ENCODE peak calls at places on chromosomes 4 and X, in five cellular contexts. One of them, this sample, is unnamed.

GRCh38 chr4:38565271-38566199 is 98.5 kb upstream of the KLF3 start:
- DNase-seq in HCT116: no peak
- DNase-seq in HepG2: no peak
- DNase-seq in H1: no peak
- DNase-seq in K562: no peak
- DNase-seq in this sample: no peak

GRCh38 chrX:154019633-154020499 is at the start of gene IRAK1:
- DNase-seq in HCT116: no peak
- DNase-seq in HepG2: no peak
- DNase-seq in H1: peak; percentile 63
- DNase-seq in K562: peak; percentile 86
- DNase-seq in this sample: no peak

GRCh38 chr4:8586671-8587468 is 5.7 kb upstream of the CPZ start:
- DNase-seq in HCT116: no peak
- DNase-seq in HepG2: no peak
- DNase-seq in H1: no peak
- DNase-seq in K562: no peak
- DNase-seq in this sample: no peak

GRCh38 chr4:13907255-13907751 is 279.8 kb upstream of the BOD1L1 start:
- DNase-seq in HCT116: no peak
- DNase-seq in HepG2: peak; percentile 47
- DNase-seq in H1: no peak
- DNase-seq in K562: no peak
- DNase-seq in this sample: no peak

GRCh38 chrX:38636949-38637819 is 75.8 kb downstream of the TSPAN7 start:
- DNase-seq in HCT116: no peak
- DNase-seq in HepG2: peak; percentile 82
- DNase-seq in H1: no peak
- DNase-seq in K562: no peak
- DNase-seq in this sample: no peak

GRCh38 chr4:17309567-17310268 is 202.2 kb downstream of the QDPR start:
- DNase-seq in HCT116: no peak
- DNase-seq in HepG2: no peak
- DNase-seq in H1: no peak
- DNase-seq in K562: no peak
- DNase-seq in this sample: no peak

GRCh38 chrX:53715336-53715924 is 28.9 kb upstream of the HUWE1 start:
- DNase-seq in HCT116: no peak
- DNase-seq in HepG2: no peak
- DNase-seq in H1: no peak
- DNase-seq in K562: no peak
- DNase-seq in this sample: no peak

GRCh38 chr4:36244257-36245084 is at the start of gene ARAP2:
- DNase-seq in HCT116: peak; percentile 61
- DNase-seq in HepG2: no peak
- DNase-seq in H1: peak; percentile 67
- DNase-seq in K562: peak; percentile 7
- DNase-seq in this sample: no peak

GRCh38 chrX:3299626-3300025 is 46.8 kb downstream of the MXRA5 start:
- DNase-seq in HCT116: no peak
- DNase-seq in HepG2: no peak
- DNase-seq in H1: no peak
- DNase-seq in K562: no peak
- DNase-seq in this sample: no peak
- TF ChIP-seq ZNF274 in HCT116: no peak
- TF ChIP-seq ZNF274 in HepG2: no peak
- TF ChIP-seq ZNF274 in H1: no peak
- TF ChIP-seq ZNF274 in K562: no peak
- TF ChIP-seq ZNF274 in this sample: no peak

DNA sequence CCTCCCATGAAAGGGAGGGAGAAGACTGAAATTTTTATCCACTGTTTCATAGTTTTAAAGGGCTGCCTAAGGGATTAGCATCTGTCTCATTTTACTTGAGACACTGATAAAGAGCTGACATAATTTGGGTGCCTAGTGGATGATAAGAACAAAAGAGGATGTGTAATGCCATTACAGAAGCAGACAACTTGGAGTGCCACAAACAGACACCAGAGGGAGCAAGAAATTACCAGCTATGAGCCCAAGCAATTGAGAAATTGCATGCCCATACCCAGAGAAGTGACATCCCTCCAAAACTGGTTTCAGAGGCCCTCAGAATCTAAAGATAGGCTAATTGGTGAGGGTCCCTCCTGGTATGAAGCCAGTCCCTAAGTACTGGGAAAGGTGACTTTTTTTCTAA is 38.5 kb upstream of the POU3F4 start:
- DNase-seq in HCT116: no peak
- DNase-seq in HepG2: peak; percentile 6
- DNase-seq in H1: peak; percentile 46
- DNase-seq in K562: peak; percentile 2
- DNase-seq in this sample: peak; percentile 27
- TF ChIP-seq ZNF274 in HCT116: no peak
- TF ChIP-seq ZNF274 in HepG2: no peak
- TF ChIP-seq ZNF274 in H1: no peak
- TF ChIP-seq ZNF274 in K562: no peak
- TF ChIP-seq ZNF274 in this sample: no peak

DNA sequence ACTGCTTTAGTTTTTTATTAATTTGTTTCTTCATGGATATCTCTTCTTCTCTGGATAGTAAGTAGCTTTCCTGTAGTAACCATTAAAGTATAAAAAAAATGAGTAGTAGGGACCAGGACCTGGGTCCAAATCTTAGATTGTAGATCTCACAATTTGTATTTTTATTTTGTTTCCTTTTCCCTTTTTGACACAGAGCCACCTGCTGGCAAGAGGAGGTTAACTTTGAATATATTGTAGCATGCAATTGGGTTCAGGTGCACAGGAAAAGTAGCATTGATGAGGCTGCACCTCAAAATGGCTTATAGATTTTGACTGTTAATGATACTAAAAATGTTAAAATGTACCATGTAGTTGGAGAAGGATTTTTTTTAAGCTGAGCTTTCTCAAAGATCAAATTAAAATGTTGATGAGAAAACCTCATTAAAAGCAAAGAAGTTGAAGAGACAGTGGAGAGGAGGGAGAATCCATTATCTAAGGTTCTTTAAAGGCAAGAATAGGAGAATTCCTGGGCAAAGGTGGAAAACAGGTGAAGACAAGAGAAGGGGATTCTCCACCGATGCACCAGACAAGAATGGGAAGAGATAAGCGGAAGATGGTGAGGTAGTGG is 48.3 kb upstream of the HPGDS start:
- DNase-seq in HCT116: no peak
- DNase-seq in HepG2: peak; percentile 20
- DNase-seq in H1: no peak
- DNase-seq in K562: peak; percentile 26
- DNase-seq in this sample: no peak
- TF ChIP-seq ZNF274 in HCT116: no peak
- TF ChIP-seq ZNF274 in HepG2: no peak
- TF ChIP-seq ZNF274 in H1: no peak
- TF ChIP-seq ZNF274 in K562: no peak
- TF ChIP-seq ZNF274 in this sample: no peak

DNA sequence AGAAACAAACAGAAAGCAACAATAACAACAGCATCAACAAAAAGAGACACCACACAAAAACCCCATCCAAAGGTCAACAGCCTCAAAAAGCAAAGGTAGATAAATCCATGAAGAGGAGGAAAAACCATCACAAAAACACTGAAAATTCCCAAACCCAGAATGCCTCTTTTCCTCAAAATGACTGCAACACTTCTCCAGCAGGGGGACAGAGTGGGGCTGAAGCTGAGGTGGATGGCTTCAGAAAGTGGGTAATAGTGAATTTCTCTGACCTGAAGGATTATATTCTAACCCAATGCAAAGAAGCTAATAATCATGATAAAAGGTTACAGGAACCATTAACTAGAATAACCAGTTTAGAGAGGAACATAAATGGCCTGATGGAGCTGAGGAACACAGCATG is 888.2 kb downstream of the RAB28 start:
- DNase-seq in HCT116: no peak
- DNase-seq in HepG2: no peak
- DNase-seq in H1: no peak
- DNase-seq in K562: no peak
- DNase-seq in this sample: no peak
- TF ChIP-seq ZNF274 in HCT116: no peak
- TF ChIP-seq ZNF274 in HepG2: no peak
- TF ChIP-seq ZNF274 in H1: no peak
- TF ChIP-seq ZNF274 in K562: no peak
- TF ChIP-seq ZNF274 in this sample: no peak

GRCh38 chr4:82820689-82821088 is 22.1 kb upstream of the SCD5 start:
- DNase-seq in HCT116: no peak
- DNase-seq in HepG2: no peak
- DNase-seq in H1: no peak
- DNase-seq in K562: no peak
- DNase-seq in this sample: no peak

GRCh38 chr4:82818974-82819662 is 20.5 kb upstream of the SCD5 start:
- DNase-seq in HCT116: no peak
- DNase-seq in HepG2: no peak
- DNase-seq in H1: no peak
- DNase-seq in K562: no peak
- DNase-seq in this sample: no peak

GRCh38 chr4:82825425-82825824 is 26.8 kb upstream of the SCD5 start:
- DNase-seq in HCT116: no peak
- DNase-seq in HepG2: no peak
- DNase-seq in H1: no peak
- DNase-seq in K562: no peak
- DNase-seq in this sample: no peak

DNA sequence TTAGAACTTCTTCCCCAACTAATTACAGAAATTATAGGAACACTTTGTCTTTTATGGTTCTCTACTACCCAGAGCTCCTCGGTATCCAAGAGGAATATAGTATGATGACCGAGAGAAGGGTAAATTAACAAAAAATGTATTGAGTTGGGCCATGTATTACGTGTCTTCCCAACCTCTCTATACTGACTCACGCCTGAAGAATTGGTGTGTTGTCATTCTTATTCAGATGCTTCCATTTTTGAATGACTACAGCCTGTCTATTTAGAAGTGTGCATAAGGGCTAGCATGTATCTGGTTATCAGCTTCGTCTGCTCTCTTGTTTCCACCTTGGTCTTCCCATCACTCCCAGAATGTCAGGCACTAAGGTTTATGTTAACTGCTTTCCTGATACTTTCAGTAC is 24.5 kb upstream of the SCD5 start:
- DNase-seq in HCT116: no peak
- DNase-seq in HepG2: no peak
- DNase-seq in H1: no peak
- DNase-seq in K562: no peak
- DNase-seq in this sample: no peak
- TF ChIP-seq ZNF274 in HCT116: no peak
- TF ChIP-seq ZNF274 in HepG2: no peak
- TF ChIP-seq ZNF274 in H1: no peak
- TF ChIP-seq ZNF274 in K562: no peak
- TF ChIP-seq ZNF274 in this sample: no peak

GRCh38 chr4:81424336-81424735 is 47.4 kb downstream of the RASGEF1B start:
- DNase-seq in HCT116: no peak
- DNase-seq in HepG2: no peak
- DNase-seq in H1: no peak
- DNase-seq in K562: no peak
- DNase-seq in this sample: no peak
- TF ChIP-seq ZNF274 in HCT116: no peak
- TF ChIP-seq ZNF274 in HepG2: no peak
- TF ChIP-seq ZNF274 in H1: no peak
- TF ChIP-seq ZNF274 in K562: no peak
- TF ChIP-seq ZNF274 in this sample: no peak

GRCh38 chrX:129743835-129744234 is 5.1 kb downstream of the XPNPEP2 start:
- DNase-seq in HCT116: no peak
- DNase-seq in HepG2: no peak
- DNase-seq in H1: no peak
- DNase-seq in K562: no peak
- DNase-seq in this sample: no peak

GRCh38 chrX:129741880-129742758 is 3.3 kb downstream of the XPNPEP2 start:
- DNase-seq in HCT116: no peak
- DNase-seq in HepG2: no peak
- DNase-seq in H1: peak; percentile 54
- DNase-seq in K562: peak; percentile 68
- DNase-seq in this sample: peak; percentile 54

GRCh38 chrX:129748265-129748664 is 9.5 kb downstream of the XPNPEP2 start:
- DNase-seq in HCT116: no peak
- DNase-seq in HepG2: no peak
- DNase-seq in H1: no peak
- DNase-seq in K562: no peak
- DNase-seq in this sample: no peak

GRCh38 chrX:129747533-129747932 is 8.8 kb downstream of the XPNPEP2 start:
- DNase-seq in HCT116: no peak
- DNase-seq in HepG2: no peak
- DNase-seq in H1: no peak
- DNase-seq in K562: no peak
- DNase-seq in this sample: no peak

DNA sequence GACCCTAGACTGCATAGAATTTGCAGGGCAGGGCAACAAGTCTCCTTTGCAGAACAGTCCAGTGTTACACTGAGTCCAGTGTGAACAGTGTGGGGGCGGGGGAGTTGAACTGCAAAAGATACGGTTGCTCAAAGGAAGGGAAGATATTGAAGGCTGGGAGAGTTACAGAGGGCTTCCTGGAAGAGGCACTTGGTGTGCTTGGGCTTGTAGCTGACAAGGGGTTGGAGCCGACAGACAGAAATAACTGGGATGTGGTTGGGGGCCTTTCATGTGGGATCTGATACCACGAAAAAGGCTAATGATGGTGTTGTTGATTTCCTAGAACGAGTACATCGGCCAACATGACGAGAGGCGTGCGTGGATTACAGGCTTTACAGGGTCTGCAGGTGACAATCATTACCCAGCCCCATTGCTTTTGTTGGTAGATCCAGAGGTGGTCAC is 6.1 kb downstream of the XPNPEP2 start:
- DNase-seq in HCT116: no peak
- DNase-seq in HepG2: no peak
- DNase-seq in H1: no peak
- DNase-seq in K562: no peak
- DNase-seq in this sample: no peak
- TF ChIP-seq ZNF274 in HCT116: no peak
- TF ChIP-seq ZNF274 in HepG2: no peak
- TF ChIP-seq ZNF274 in H1: no peak
- TF ChIP-seq ZNF274 in K562: no peak
- TF ChIP-seq ZNF274 in this sample: no peak

GRCh38 chr4:145739840-145740239 is 59.9 kb downstream of the C4orf51 start:
- DNase-seq in HCT116: no peak
- DNase-seq in HepG2: no peak
- DNase-seq in H1: no peak
- DNase-seq in K562: no peak
- DNase-seq in this sample: no peak
- TF ChIP-seq ZNF274 in HCT116: no peak
- TF ChIP-seq ZNF274 in HepG2: no peak
- TF ChIP-seq ZNF274 in H1: no peak
- TF ChIP-seq ZNF274 in K562: no peak
- TF ChIP-seq ZNF274 in this sample: no peak

GRCh38 chr4:182351485-182351884 is 108.3 kb downstream of the TENM3 start:
- DNase-seq in HCT116: no peak
- DNase-seq in HepG2: no peak
- DNase-seq in H1: no peak
- DNase-seq in K562: no peak
- DNase-seq in this sample: no peak

GRCh38 chr4:182354867-182355266 is 111.7 kb downstream of the TENM3 start:
- DNase-seq in HCT116: no peak
- DNase-seq in HepG2: no peak
- DNase-seq in H1: no peak
- DNase-seq in K562: no peak
- DNase-seq in this sample: no peak

GRCh38 chr4:182348947-182349346 is 105.7 kb downstream of the TENM3 start:
- DNase-seq in HCT116: no peak
- DNase-seq in HepG2: no peak
- DNase-seq in H1: no peak
- DNase-seq in K562: no peak
- DNase-seq in this sample: no peak

GRCh38 chr4:182354106-182354505 is 110.9 kb downstream of the TENM3 start:
- DNase-seq in HCT116: no peak
- DNase-seq in HepG2: no peak
- DNase-seq in H1: no peak
- DNase-seq in K562: no peak
- DNase-seq in this sample: no peak
- TF ChIP-seq ZNF274 in HCT116: no peak
- TF ChIP-seq ZNF274 in HepG2: no peak
- TF ChIP-seq ZNF274 in H1: no peak
- TF ChIP-seq ZNF274 in K562: no peak
- TF ChIP-seq ZNF274 in this sample: no peak